ENCODE peak calls at places on chromosome 1, in eight cellular contexts. V is heart left ventricle, J is Panc1, P is heart right ventricle, S is upper lobe of right lung, E is stomach, N is body of pancreas, F is osteoblast. M is an unnamed sample. For H3K27me3, the result is how much of the 10 kb centered on the place peaks cover.

GRCh38 chr1:30049748-30050147 is 673.6 kb downstream of the MATN1 start:
- DNase-seq in V (no peak), J (no peak), P (no peak), S (peak), E (no peak), N (no peak), F (no peak), M (no peak)

GRCh38 chr1:13826591-13826990 is 126.6 kb downstream of the PRDM2 start:
- DNase-seq in V (no peak), J (no peak), P (no peak), S (no peak), E (no peak), N (no peak), F (no peak), M (no peak)

GRCh38 chr1:204287466-204287881 is 72.3 kb downstream of the PLEKHA6 start:
- DNase-seq in V (no peak), J (no peak), P (no peak), S (no peak), E (no peak), N (no peak), F (no peak), M (no peak)

GRCh38 chr1:115877511-115877910 is 36.6 kb upstream of the NHLH2 start:
- DNase-seq in V (no peak), J (no peak), P (no peak), S (no peak), E (no peak), N (no peak), F (no peak), M (no peak)

GRCh38 chr1:67945733-67946374 is 104.6 kb downstream of the DIRAS3 start:
- DNase-seq in V (peak), J (no peak), P (peak), S (no peak), E (no peak), N (no peak), F (no peak), M (no peak)

GRCh38 chr1:166167395-166167922 is 658 bp upstream of the FAM78B start:
- DNase-seq in V (no peak), J (no peak), P (no peak), S (no peak), E (no peak), N (peak), F (peak), M (no peak)

GRCh38 chr1:60678381-60678780 is 404.0 kb upstream of the NFIA start:
- DNase-seq in V (no peak), J (no peak), P (no peak), S (no peak), E (no peak), N (no peak), F (no peak), M (no peak)

GRCh38 chr1:69777933-69778332 is 210.2 kb downstream of the LRRC7 start:
- DNase-seq in V (no peak), J (no peak), P (no peak), S (no peak), E (no peak), N (no peak), F (no peak), M (no peak)

GRCh38 chr1:32817815-32818786 is 648 bp downstream of the S100PBP start:
- DNase-seq in V (peak), J (no peak), P (peak), S (peak), E (peak), N (peak), F (peak), M (no peak)

GRCh38 chr1:53316742-53317650 is 10.9 kb downstream of the LRP8 start:
- DNase-seq in V (no peak), J (no peak), P (no peak), S (no peak), E (no peak), N (no peak), F (peak), M (no peak)

GRCh38 chr1:54583868-54584267 is 35.8 kb downstream of the ACOT11 start:
- DNase-seq in V (no peak), J (no peak), P (no peak), S (no peak), E (no peak), N (no peak), F (peak), M (no peak)

GRCh38 chr1:185938396-185938795 is 204.2 kb downstream of the HMCN1 start:
- DNase-seq in V (peak), J (no peak), P (peak), S (no peak), E (no peak), N (no peak), F (no peak), M (no peak)

DNA sequence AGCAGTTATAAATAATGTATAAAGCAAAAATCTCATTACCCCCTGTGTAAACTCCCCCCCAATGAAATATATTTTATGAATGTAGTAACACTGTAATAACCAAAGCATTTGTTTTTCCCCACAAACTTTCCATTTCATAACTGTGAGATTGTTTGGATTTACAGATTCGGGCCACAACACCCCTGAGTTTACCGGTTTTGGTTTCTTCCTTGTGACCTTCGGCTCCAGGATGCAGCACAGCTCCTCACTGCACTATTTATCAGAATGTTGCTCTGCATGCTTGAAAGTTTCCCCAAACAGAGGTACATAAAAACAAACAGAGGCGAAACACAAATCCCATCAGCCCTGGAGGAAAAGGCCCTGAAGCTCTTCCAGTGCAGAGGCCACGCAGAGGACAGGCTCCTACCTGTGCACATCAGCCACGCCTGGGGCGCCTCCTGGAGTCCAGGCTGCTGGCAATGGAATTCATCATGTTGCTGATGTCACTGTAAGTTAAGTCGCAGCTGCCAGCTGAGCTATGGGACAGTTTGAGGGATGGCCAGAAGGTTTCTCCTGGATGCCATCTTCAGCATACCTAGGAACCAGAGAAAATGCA is 122.0 kb downstream of the LMO4 start:
- DNase-seq in V (no peak), J (no peak), P (no peak), S (no peak), E (peak), N (no peak), F (no peak), M (no peak)
- TF ChIP-seq CTCF in V (no peak), J (peak), P (no peak), S (no peak), E (no peak), N (no peak), F (no peak), M (no peak)

DNA sequence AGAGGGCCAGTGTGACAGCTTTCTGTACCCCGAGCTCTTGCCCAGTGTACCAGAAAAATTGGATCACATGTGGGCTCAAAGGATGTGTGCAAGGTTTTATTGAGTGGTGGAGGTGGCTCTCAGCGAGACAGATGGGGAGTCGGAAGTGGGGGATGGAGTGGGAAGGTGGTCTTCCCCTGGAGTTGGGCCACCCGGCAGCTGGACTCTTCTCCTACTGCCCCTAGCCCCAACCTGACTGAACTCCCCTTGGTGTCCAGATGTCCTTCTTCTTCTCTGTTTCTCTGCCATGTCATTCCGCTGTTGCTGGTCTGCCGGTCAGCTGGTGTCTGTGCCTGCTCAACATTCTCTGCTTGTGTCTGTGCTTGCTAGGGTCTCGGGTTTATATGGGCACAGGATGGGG is 217.9 kb downstream of the RRAGC start:
- DNase-seq in V (no peak), J (no peak), P (no peak), S (no peak), E (no peak), N (no peak), F (no peak), M (no peak)
- H3K27me3 ChIP-seq in V (under half), J (under half), P (under half), S (under half), E (under half), N (under half), F (under half), M (under half)

GRCh38 chr1:51877434-51878306 is 857 bp downstream of the NRDC start:
- DNase-seq in V (no peak), J (no peak), P (no peak), S (peak), E (no peak), N (peak), F (no peak), M (no peak)

GRCh38 chr1:51878307-51878615 is 266 bp downstream of the NRDC start:
- DNase-seq in V (peak), J (no peak), P (no peak), S (no peak), E (no peak), N (no peak), F (no peak), M (no peak)

GRCh38 chr1:51875291-51875772 is 3.2 kb downstream of the NRDC start:
- DNase-seq in V (no peak), J (no peak), P (no peak), S (no peak), E (no peak), N (no peak), F (no peak), M (no peak)

GRCh38 chr1:51878616-51879336 is at the start of gene NRDC:
- DNase-seq in V (peak), J (peak), P (peak), S (peak), E (peak), N (peak), F (peak), M (peak)

DNA sequence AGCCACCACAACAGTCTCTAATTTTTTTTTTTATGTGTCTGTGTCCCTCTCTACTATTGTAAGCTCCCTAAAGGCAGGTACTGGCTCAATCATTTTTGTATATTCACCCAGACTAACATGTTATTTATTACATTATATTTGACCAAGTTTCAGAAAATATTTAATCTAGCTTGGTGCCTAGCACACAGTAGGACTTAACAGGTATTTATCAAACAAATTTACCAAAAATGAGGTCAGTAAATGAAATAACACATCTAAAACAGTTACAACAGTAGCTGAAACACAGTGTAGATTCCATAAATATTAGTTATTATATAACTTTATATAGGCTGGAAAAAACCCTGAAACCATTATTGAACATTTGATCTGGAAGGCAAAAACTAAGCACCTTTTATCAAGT is 2.7 kb downstream of the NRDC start:
- DNase-seq in V (no peak), J (no peak), P (no peak), S (no peak), E (no peak), N (no peak), F (no peak), M (no peak)
- H3K27ac ChIP-seq in V (no peak), J (no peak), P (no peak), S (no peak), E (no peak), N (no peak), F (no peak), M (no peak)

GRCh38 chr1:26279598-26280332 is at the start of gene SH3BGRL3:
- DNase-seq in V (peak), J (no peak), P (peak), S (peak), E (peak), N (peak), F (peak), M (peak)
- TF ChIP-seq CTCF in V (peak), J (peak), P (peak), S (peak), E (no peak), N (peak), F (peak), M (peak)

GRCh38 chr1:7863756-7864328 is 11.0 kb upstream of the UTS2 start:
- DNase-seq in V (no peak), J (no peak), P (no peak), S (no peak), E (no peak), N (no peak), F (peak), M (no peak)
- H3K27me3 ChIP-seq in V (under half), J (under half), P (under half), S (under half), E (under half), N (under half), F (under half), M (under half)

DNA sequence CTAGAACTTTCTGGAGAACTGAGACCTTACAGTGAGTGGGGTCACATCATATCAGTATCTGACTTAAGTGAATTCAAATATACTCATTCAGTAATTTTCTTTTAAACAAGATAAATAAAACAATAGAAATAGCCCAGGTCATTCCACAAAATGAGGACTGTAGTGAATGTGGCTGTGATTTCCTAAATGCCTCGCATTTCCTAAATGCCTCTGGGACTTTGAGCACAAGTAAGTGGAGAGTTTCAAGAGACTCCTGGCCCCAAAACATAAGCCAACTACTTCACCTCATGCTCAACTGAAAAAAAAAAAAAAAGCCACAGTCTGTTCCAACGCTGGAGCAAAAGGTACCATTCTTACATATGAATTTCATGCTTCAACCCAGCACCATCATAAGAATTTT is 81.5 kb downstream of the ZNF281 start:
- DNase-seq in V (no peak), J (no peak), P (no peak), S (no peak), E (no peak), N (no peak), F (no peak), M (no peak)
- H3K27ac ChIP-seq in V (no peak), J (no peak), P (no peak), S (no peak), E (no peak), N (no peak), F (no peak), M (no peak)

GRCh38 chr1:11650331-11650991 is 3.8 kb downstream of the FBXO2 start:
- DNase-seq in V (peak), J (no peak), P (peak), S (peak), E (peak), N (peak), F (peak), M (peak)
- TF ChIP-seq CTCF in V (peak), J (peak), P (peak), S (peak), E (peak), N (peak), F (peak), M (peak)

M was measured in AG04450.